ENCODE peak calls at places on chromosomes 16 and 17, in six cellular contexts. C is H1; X is activated gamma-delta T cell treated with Interleukin-2 at 50 U/mL for 16 hours; P is stimulated activated CD4-positive, alpha-beta T cell treated with anti-CD3 and anti-CD28 coated beads, TNF-alpha, amount 100 ng/mL, for 4 hours; W is ureter; F is NCI-H460. J is an unnamed sample.

GRCh38 chr17:78022425-78022824 is 63.9 kb downstream of the TNRC6C start:
- DNase-seq in P (no peak), X (no peak), W (no peak), F (no peak), C (no peak), J (no peak)

GRCh38 chr17:30379303-30380105 is 777 bp downstream of the CPD start:
- DNase-seq in F (no peak), C (no peak), W (no peak), P (peak), X (peak), J (no peak)

GRCh38 chr17:66397486-66397885 is 95.1 kb downstream of the PRKCA start:
- DNase-seq in X (no peak), F (no peak), P (no peak), W (no peak), C (no peak), J (no peak)

GRCh38 chr16:870856-871561 is 70.5 kb upstream of the GNG13 start:
- DNase-seq in P (no peak), W (no peak), C (no peak), F (no peak), X (no peak), J (no peak)

GRCh38 chr17:9090641-9091096 is 69.4 kb downstream of the NTN1 start:
- DNase-seq in X (no peak), F (no peak), C (no peak), P (no peak), W (no peak), J (no peak)

GRCh38 chr17:31596382-31597323 is 205.2 kb downstream of the RAB11FIP4 start:
- DNase-seq in W (peak), X (no peak), C (peak), F (peak), P (no peak), J (no peak)

GRCh38 chr16:81492307-81492706 is 47.7 kb downstream of the CMIP start:
- DNase-seq in X (no peak), C (no peak), W (no peak), P (no peak), F (no peak), J (no peak)

GRCh38 chr17:16977932-16978331 is 6.0 kb upstream of the TNFRSF13B start:
- DNase-seq in W (no peak), P (no peak), X (no peak), C (no peak), F (no peak), J (no peak)

GRCh38 chr16:86027366-86028126 is 128.6 kb downstream of the IRF8 start:
- DNase-seq in P (no peak), F (no peak), W (no peak), C (no peak), X (no peak), J (no peak)

GRCh38 chr17:46818319-46818928 is at the start of gene WNT3:
- DNase-seq in P (peak), W (no peak), X (peak), C (no peak), F (peak), J (no peak)

GRCh38 chr17:12620200-12620720 is 45.4 kb upstream of the MYOCD start:
- DNase-seq in X (no peak), P (no peak), W (no peak), C (no peak), F (peak), J (no peak)

GRCh38 chr17:9878791-9879525 is 26.1 kb downstream of the RCVRN start:
- DNase-seq in P (no peak), W (no peak), C (no peak), X (no peak), F (no peak), J (no peak)

GRCh38 chr17:4641297-4642195 is at the start of gene ALOX15:
- DNase-seq in X (no peak), F (no peak), C (no peak), P (no peak), W (no peak), J (no peak)